ENCODE peak calls at places on chromosomes 7 and 10, in nine cellular contexts. K is mammary epithelial cell, G is PC-3, I is fibroblast of lung, R is IMR-90, P is neural progenitor cell, Z is endothelial cell of umbilical vein, X is GM23338, Q is GM12878. V is an unnamed sample. For H3K4me1, the result is how much of the 10 kb centered on the place peaks cover.

GRCh38 chr7:115346685-115347084 is 424.8 kb downstream of the MDFIC start:
- DNase-seq in Q (no peak), X (no peak), R (no peak), Z (no peak), I (no peak), P (no peak), K (no peak), G (peak), V (no peak)

GRCh38 chr7:45400680-45401079 is 173.5 kb upstream of the ADCY1 start:
- DNase-seq in G (peak), P (no peak), Q (no peak), R (no peak), I (no peak), X (no peak), K (peak), Z (no peak), V (no peak)

GRCh38 chr7:83053965-83054364 is 108.7 kb downstream of the PCLO start:
- DNase-seq in Z (no peak), R (no peak), Q (no peak), I (no peak), P (no peak), G (peak), K (no peak), X (no peak), V (no peak)

GRCh38 chr7:123714296-123715080 is 34.3 kb downstream of the WASL start:
- DNase-seq in R (peak), K (peak), X (no peak), Z (no peak), Q (no peak), I (no peak), G (no peak), P (no peak), V (peak)

GRCh38 chr7:8418627-8419245 is 14.7 kb upstream of the NXPH1 start:
- DNase-seq in K (peak), P (peak), Z (peak), R (peak), X (peak), G (peak), I (peak), Q (peak), V (peak)

GRCh38 chr7:73980206-73980605 is 47.8 kb upstream of the ELN start:
- DNase-seq in G (no peak), P (no peak), Q (no peak), Z (no peak), X (no peak), I (no peak), R (no peak), K (no peak), V (no peak)

GRCh38 chr10:47063858-47064257 is 152.6 kb downstream of the PTPN20 start:
- DNase-seq in Z (no peak), K (no peak), R (no peak), Q (no peak), P (no peak), G (no peak), X (no peak), I (no peak), V (no peak)

GRCh38 chr7:37817219-37817618 is 31.2 kb upstream of the NME8 start:
- DNase-seq in P (no peak), Q (no peak), X (no peak), K (no peak), I (no peak), Z (no peak), G (no peak), R (no peak), V (no peak)

GRCh38 chr7:96303686-96304443 is 18.0 kb downstream of the SLC25A13 start:
- DNase-seq in X (no peak), P (no peak), Z (no peak), R (peak), G (peak), K (peak), I (peak), Q (no peak), V (peak)

GRCh38 chr10:130621231-130621775 is 485.1 kb downstream of the GLRX3 start:
- DNase-seq in Q (no peak), G (no peak), R (no peak), I (no peak), Z (no peak), X (no peak), P (no peak), K (no peak), V (no peak)

GRCh38 chr10:10644317-10645111 is 373.2 kb upstream of the CELF2 start:
- DNase-seq in R (peak), P (no peak), G (no peak), I (peak), K (no peak), Z (no peak), X (no peak), Q (no peak), V (peak)

GRCh38 chr7:72321637-72322036 is 90.5 kb downstream of the CALN1 start:
- DNase-seq in R (no peak), Z (no peak), K (no peak), I (no peak), X (no peak), G (no peak), Q (no peak), P (no peak), V (no peak)

GRCh38 chr10:125003146-125003900 is 61.4 kb downstream of the ZRANB1 start:
- DNase-seq in Z (no peak), G (no peak), Q (no peak), P (no peak), X (no peak), K (no peak), R (no peak), I (no peak), V (no peak)

GRCh38 chr10:112376578-112376855 is 2.6 kb downstream of the ACSL5 start:
- DNase-seq in G (no peak), K (no peak), P (no peak), Q (no peak), R (no peak), Z (no peak), I (no peak), X (no peak), V (no peak)

GRCh38 chr7:1062296-1063294 is 18.2 kb downstream of the GPR146 start:
- DNase-seq in Z (no peak), I (no peak), P (no peak), R (no peak), G (no peak), K (no peak), Q (peak), X (no peak), V (no peak)

GRCh38 chr10:3482200-3482993 is 302.6 kb downstream of the KLF6 start:
- DNase-seq in X (peak), Q (peak), P (peak), R (peak), K (peak), I (peak), G (peak), Z (peak), V (peak)

GRCh38 chr7:114084381-114085312 is 165.8 kb upstream of the PPP1R3A start:
- DNase-seq in X (peak), K (no peak), I (peak), P (peak), R (no peak), Q (no peak), Z (peak), G (no peak), V (peak)

GRCh38 chr10:77163670-77164348 is 473.8 kb downstream of the KCNMA1 start:
- DNase-seq in I (peak), Q (no peak), K (peak), G (peak), X (no peak), Z (peak), P (no peak), R (peak), V (peak)

GRCh38 chr7:20741801-20742200 is 44.9 kb downstream of the SP8 start:
- DNase-seq in X (no peak), G (no peak), Z (no peak), P (no peak), R (no peak), I (no peak), Q (no peak), K (no peak), V (no peak)

GRCh38 chr10:3805227-3805790 is 20.3 kb upstream of the KLF6 start:
- DNase-seq in R (peak), X (no peak), Q (peak), I (peak), G (peak), K (peak), P (no peak), Z (peak), V (peak)

GRCh38 chr7:57204411-57204811 is 72.2 kb upstream of the ZNF479 start:
- DNase-seq in I (no peak), R (no peak), P (no peak), X (no peak), G (no peak), Z (no peak), K (no peak), Q (no peak), V (no peak)

GRCh38 chr10:24453404-24453830 is 244.5 kb downstream of the KIAA1217 start:
- DNase-seq in Z (no peak), R (peak), X (no peak), Q (no peak), K (no peak), G (no peak), P (no peak), I (peak), V (peak)

GRCh38 chr7:13560441-13560840 is 429.0 kb downstream of the ETV1 start:
- DNase-seq in K (peak), R (peak), Z (no peak), Q (no peak), X (no peak), I (peak), P (no peak), G (no peak), V (peak)

GRCh38 chr10:86644412-86645110 is 9.8 kb upstream of the OPN4 start:
- DNase-seq in Q (peak), I (peak), X (no peak), Z (no peak), R (peak), G (no peak), P (no peak), K (peak), V (peak)

GRCh38 chr10:49552277-49552676 is 13.4 kb upstream of the ERCC6 start:
- DNase-seq in Z (peak), X (no peak), P (no peak), K (peak), R (peak), I (no peak), Q (no peak), G (peak), V (peak)

GRCh38 chr10:108166401-108166800 is 1001.9 kb upstream of the SORCS1 start:
- DNase-seq in K (peak), I (no peak), Z (no peak), Q (no peak), G (peak), X (no peak), P (no peak), R (no peak), V (no peak)

GRCh38 chr10:6171891-6172354 is 30.8 kb upstream of the PFKFB3 start:
- DNase-seq in Z (peak), X (no peak), R (peak), K (no peak), Q (peak), I (peak), G (no peak), P (no peak), V (peak)

GRCh38 chr7:137462074-137462715 is 118.7 kb upstream of the PTN start:
- DNase-seq in G (peak), K (peak), Q (no peak), X (no peak), I (peak), P (no peak), R (peak), Z (peak), V (peak)

GRCh38 chr7:159096736-159097581 is 47.7 kb downstream of the VIPR2 start:
- DNase-seq in K (no peak), Q (no peak), G (no peak), P (no peak), Z (no peak), X (no peak), I (no peak), R (no peak), V (no peak)

GRCh38 chr10:128210215-128211063 is 84.2 kb upstream of the MKI67 start:
- DNase-seq in K (peak), P (peak), I (peak), R (no peak), X (peak), Q (no peak), Z (peak), G (peak), V (no peak)

DNA sequence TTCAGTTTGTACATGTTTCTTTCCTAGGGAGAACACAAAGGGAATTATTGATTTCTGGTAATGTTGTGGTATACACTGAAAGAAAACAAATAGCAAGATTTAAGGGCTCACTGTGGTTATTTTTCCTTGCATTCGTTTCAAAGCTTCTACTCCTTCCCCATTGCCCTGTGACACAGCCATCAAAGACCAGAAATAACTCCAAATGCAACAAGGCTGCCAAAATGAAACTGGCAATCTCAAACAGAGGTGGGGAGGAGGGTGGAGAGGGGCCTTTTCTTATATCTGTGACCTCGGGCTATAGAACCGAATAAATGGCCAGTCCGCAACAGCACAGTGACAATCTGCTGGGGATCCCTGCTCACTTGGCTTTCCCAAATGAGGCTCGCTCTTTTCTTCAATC is 17.3 kb upstream of the SPOCK2 start:
- DNase-seq in Q (no peak), X (no peak), Z (no peak), G (no peak), R (no peak), K (no peak), I (no peak), P (no peak), V (no peak)
- H3K4me1 ChIP-seq in Q (under half), X (under half), Z (under half), G (under half), R (under half), K (under half), I (under half), P (under half), V (under half)

GRCh38 chr7:155371331-155371883 is 73.7 kb downstream of the INSIG1 start:
- DNase-seq in P (no peak), I (no peak), Z (no peak), R (no peak), G (no peak), X (peak), K (no peak), Q (no peak), V (no peak)

GRCh38 chr7:155374276-155375252 is 76.9 kb downstream of the INSIG1 start:
- DNase-seq in I (no peak), Z (no peak), G (no peak), Q (no peak), P (peak), K (no peak), R (no peak), X (peak), V (no peak)

GRCh38 chr7:155371884-155372781 is 74.5 kb downstream of the INSIG1 start:
- DNase-seq in R (no peak), X (peak), Q (no peak), G (no peak), K (peak), P (peak), Z (no peak), I (no peak), V (no peak)

GRCh38 chr7:155373359-155374273 is 75.9 kb downstream of the INSIG1 start:
- DNase-seq in Q (no peak), R (peak), K (no peak), Z (peak), G (no peak), I (peak), P (peak), X (peak), V (no peak)

DNA sequence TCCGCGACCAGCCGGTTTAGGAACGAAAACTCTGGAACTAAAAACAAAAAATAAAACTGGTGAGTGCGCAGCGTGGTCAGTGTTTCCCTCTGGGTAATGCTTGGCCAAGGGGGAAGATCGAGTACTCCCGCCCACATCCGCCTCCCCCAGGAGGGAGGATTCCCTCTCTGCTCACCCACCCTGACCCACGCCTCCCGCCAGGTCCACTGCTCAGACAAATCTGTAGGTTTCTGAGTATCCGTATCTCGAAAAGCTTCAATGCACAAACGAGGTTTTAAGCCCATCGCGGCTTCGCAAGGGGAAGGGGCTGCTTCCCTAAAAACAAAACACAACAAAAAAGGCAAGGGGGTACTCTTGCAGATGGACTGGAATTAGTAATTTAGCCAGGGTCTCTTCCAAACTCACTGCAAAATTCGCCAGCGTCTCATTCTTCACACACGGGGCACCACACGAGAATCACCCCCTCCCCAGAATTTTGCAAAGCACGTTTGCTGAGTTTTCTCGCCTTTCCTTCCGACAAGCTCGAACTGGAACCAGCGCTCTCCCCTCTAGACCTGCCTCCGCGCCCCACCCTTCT is 75.2 kb downstream of the INSIG1 start:
- DNase-seq in Q (no peak), G (no peak), I (no peak), R (no peak), Z (no peak), X (no peak), P (no peak), K (no peak), V (no peak)
- TF ChIP-seq CTCF in Q (no peak), G (no peak), I (no peak), R (no peak), Z (no peak), X (no peak), P (no peak), K (no peak), V (no peak)

GRCh38 chr10:93599778-93600177 is 1.3 kb downstream of the RBP4 start:
- DNase-seq in K (no peak), Q (no peak), R (no peak), I (no peak), G (no peak), Z (no peak), X (no peak), P (no peak), V (no peak)

GRCh38 chr10:93596539-93596938 is 4.5 kb downstream of the RBP4 start:
- DNase-seq in Q (no peak), P (peak), G (no peak), Z (no peak), I (no peak), K (no peak), R (no peak), X (peak), V (no peak)

GRCh38 chr10:93599335-93599734 is 1.7 kb downstream of the RBP4 start:
- DNase-seq in G (no peak), I (no peak), R (no peak), X (no peak), Z (no peak), P (no peak), K (no peak), Q (no peak), V (no peak)

GRCh38 chr10:93597075-93597599 is 3.9 kb downstream of the RBP4 start:
- DNase-seq in Q (no peak), Z (no peak), G (no peak), P (no peak), I (no peak), K (no peak), X (no peak), R (no peak), V (no peak)

GRCh38 chr10:93598157-93598556 is 2.9 kb downstream of the RBP4 start:
- DNase-seq in K (peak), R (no peak), I (no peak), X (no peak), P (no peak), Z (no peak), G (no peak), Q (no peak), V (no peak)
- H2AFZ ChIP-seq in K (no peak), R (no peak), I (no peak), X (no peak), P (no peak), Z (no peak), G (no peak), Q (no peak), V (no peak)

GRCh38 chr10:35463878-35464277 is 127.6 kb downstream of the CCNY start:
- DNase-seq in Q (no peak), X (no peak), P (no peak), I (no peak), Z (no peak), G (no peak), R (no peak), K (no peak), V (no peak)

GRCh38 chr10:35460852-35461460 is 124.6 kb downstream of the CCNY start:
- DNase-seq in P (no peak), Q (no peak), K (no peak), I (no peak), R (no peak), X (no peak), G (no peak), Z (no peak), V (peak)

GRCh38 chr10:35462491-35462934 is 126.2 kb downstream of the CCNY start:
- DNase-seq in G (no peak), I (no peak), K (no peak), Z (no peak), P (peak), R (no peak), X (no peak), Q (no peak), V (no peak)

GRCh38 chr10:35464805-35465456 is 128.6 kb downstream of the CCNY start:
- DNase-seq in Q (no peak), Z (no peak), I (peak), R (peak), K (no peak), P (peak), X (peak), G (no peak), V (peak)

DNA sequence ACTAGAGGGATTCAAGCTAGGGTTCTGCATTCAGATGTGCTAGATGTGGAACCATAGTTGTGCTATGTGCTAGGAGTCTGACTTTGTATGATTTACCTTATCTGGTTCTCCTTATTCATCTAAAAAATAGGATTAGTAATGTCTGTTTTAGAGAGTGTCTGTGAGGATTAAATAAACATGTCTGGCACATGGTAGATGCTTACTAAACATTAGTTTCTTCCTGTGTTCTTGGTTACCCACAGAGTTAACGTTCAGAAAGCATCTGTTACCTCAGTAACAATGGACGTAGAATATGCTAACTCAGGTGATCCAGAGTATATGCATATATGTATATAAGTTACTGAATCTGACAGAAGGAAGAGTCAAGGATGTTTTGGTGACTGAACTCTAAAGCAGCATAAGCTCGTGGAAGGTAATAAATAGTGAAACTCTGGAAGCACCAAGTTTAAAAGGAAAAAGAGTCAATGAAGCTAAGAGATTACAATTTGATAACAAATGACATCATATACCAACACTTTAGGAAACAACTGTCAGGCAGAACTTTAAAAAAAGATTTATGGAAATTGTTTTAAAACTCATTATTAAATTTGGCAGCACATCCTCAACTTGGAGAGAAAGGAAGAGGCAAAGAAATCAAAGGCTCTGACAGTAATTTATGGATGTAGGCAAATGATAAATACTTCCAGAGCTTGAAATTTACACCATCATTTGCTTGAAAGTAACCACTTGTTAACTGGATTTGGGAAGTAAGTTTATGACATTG is 127.0 kb downstream of the CCNY start:
- DNase-seq in Z (peak), R (peak), K (no peak), I (no peak), G (no peak), X (no peak), Q (no peak), P (no peak), V (no peak)
- H3K4me1 ChIP-seq in Z (under half), R (under half), K (under half), I (under half), G (under half), X (half or more), Q (under half), P (half or more), V (under half)

V was measured in astrocyte.